ENCODE peak calls at places on chromosomes 7 and 10, in seven cellular contexts. One of them, this sample, is unnamed.

GRCh38 chr10:124697837-124698559 is 46.2 kb downstream of the FAM53B start:
- DNase-seq in body of pancreas: no peak
- DNase-seq in right lobe of liver: no peak
- DNase-seq in colonic mucosa: no peak
- DNase-seq in SK-N-SH: no peak
- DNase-seq in CD4-positive, alpha-beta T cell: peak; percentile 40
- DNase-seq in right atrium auricular region: no peak
- DNase-seq in this sample: no peak

GRCh38 chr7:2639151-2639993 is 7.6 kb downstream of the TTYH3 start:
- DNase-seq in body of pancreas: no peak
- DNase-seq in right lobe of liver: peak; percentile 63
- DNase-seq in colonic mucosa: no peak
- DNase-seq in SK-N-SH: no peak
- DNase-seq in CD4-positive, alpha-beta T cell: no peak
- DNase-seq in right atrium auricular region: no peak
- DNase-seq in this sample: no peak

GRCh38 chr10:73730153-73730906 is 13.8 kb upstream of the SEC24C start:
- DNase-seq in body of pancreas: peak; percentile 91
- DNase-seq in right lobe of liver: peak; percentile 92
- DNase-seq in colonic mucosa: peak; percentile 96
- DNase-seq in SK-N-SH: peak; percentile 83
- DNase-seq in CD4-positive, alpha-beta T cell: peak; percentile 87
- DNase-seq in right atrium auricular region: peak; percentile 95
- DNase-seq in this sample: peak; percentile 94

GRCh38 chr7:99737726-99738125 is 2.7 kb upstream of the CYP3A7 start:
- DNase-seq in body of pancreas: no peak
- DNase-seq in right lobe of liver: no peak
- DNase-seq in colonic mucosa: no peak
- DNase-seq in SK-N-SH: no peak
- DNase-seq in CD4-positive, alpha-beta T cell: no peak
- DNase-seq in right atrium auricular region: no peak
- DNase-seq in this sample: no peak

GRCh38 chr7:100469227-100470044 is 5.4 kb upstream of the SPACDR start:
- DNase-seq in body of pancreas: peak; percentile 88
- DNase-seq in right lobe of liver: peak; percentile 88
- DNase-seq in colonic mucosa: peak; percentile 89
- DNase-seq in SK-N-SH: peak; percentile 98
- DNase-seq in CD4-positive, alpha-beta T cell: peak; percentile 75
- DNase-seq in right atrium auricular region: peak; percentile 88
- DNase-seq in this sample: peak; percentile 76

GRCh38 chr7:3336042-3336665 is 35.1 kb downstream of the SDK1 start:
- DNase-seq in body of pancreas: no peak
- DNase-seq in right lobe of liver: no peak
- DNase-seq in colonic mucosa: no peak
- DNase-seq in SK-N-SH: no peak
- DNase-seq in CD4-positive, alpha-beta T cell: no peak
- DNase-seq in right atrium auricular region: no peak
- DNase-seq in this sample: no peak

GRCh38 chr10:80589726-80590373 is 52.1 kb downstream of the SH2D4B start:
- DNase-seq in body of pancreas: no peak
- DNase-seq in right lobe of liver: peak; percentile 15
- DNase-seq in colonic mucosa: no peak
- DNase-seq in SK-N-SH: no peak
- DNase-seq in CD4-positive, alpha-beta T cell: no peak
- DNase-seq in right atrium auricular region: no peak
- DNase-seq in this sample: no peak

GRCh38 chr10:35016009-35016408 is 74.1 kb downstream of the CUL2 start:
- DNase-seq in body of pancreas: no peak
- DNase-seq in right lobe of liver: no peak
- DNase-seq in colonic mucosa: no peak
- DNase-seq in SK-N-SH: no peak
- DNase-seq in CD4-positive, alpha-beta T cell: no peak
- DNase-seq in right atrium auricular region: no peak
- DNase-seq in this sample: no peak

GRCh38 chr10:116247701-116248100 is 25.3 kb downstream of the GFRA1 start:
- DNase-seq in body of pancreas: no peak
- DNase-seq in right lobe of liver: no peak
- DNase-seq in colonic mucosa: no peak
- DNase-seq in SK-N-SH: no peak
- DNase-seq in CD4-positive, alpha-beta T cell: no peak
- DNase-seq in right atrium auricular region: no peak
- DNase-seq in this sample: no peak

GRCh38 chr7:113209449-113210203 is 91.3 kb upstream of the SMIM30 start:
- DNase-seq in body of pancreas: no peak
- DNase-seq in right lobe of liver: no peak
- DNase-seq in colonic mucosa: no peak
- DNase-seq in SK-N-SH: no peak
- DNase-seq in CD4-positive, alpha-beta T cell: no peak
- DNase-seq in right atrium auricular region: no peak
- DNase-seq in this sample: no peak

GRCh38 chr10:71880425-71881306 is 29.6 kb upstream of the PSAP start:
- DNase-seq in body of pancreas: peak; percentile 65
- DNase-seq in right lobe of liver: no peak
- DNase-seq in colonic mucosa: no peak
- DNase-seq in SK-N-SH: peak; percentile 83
- DNase-seq in CD4-positive, alpha-beta T cell: no peak
- DNase-seq in right atrium auricular region: no peak
- DNase-seq in this sample: no peak

GRCh38 chr10:91779011-91779605 is 19.1 kb upstream of the TNKS2 start:
- DNase-seq in body of pancreas: no peak
- DNase-seq in right lobe of liver: no peak
- DNase-seq in colonic mucosa: no peak
- DNase-seq in SK-N-SH: no peak
- DNase-seq in CD4-positive, alpha-beta T cell: no peak
- DNase-seq in right atrium auricular region: no peak
- DNase-seq in this sample: no peak

GRCh38 chr7:116241296-116241695 is 31.0 kb downstream of the TES start:
- DNase-seq in body of pancreas: no peak
- DNase-seq in right lobe of liver: no peak
- DNase-seq in colonic mucosa: no peak
- DNase-seq in SK-N-SH: no peak
- DNase-seq in CD4-positive, alpha-beta T cell: no peak
- DNase-seq in right atrium auricular region: no peak
- DNase-seq in this sample: no peak

GRCh38 chr7:116236020-116236630 is 25.8 kb downstream of the TES start:
- DNase-seq in body of pancreas: peak; percentile 73
- DNase-seq in right lobe of liver: no peak
- DNase-seq in colonic mucosa: peak; percentile 46
- DNase-seq in SK-N-SH: peak; percentile 35
- DNase-seq in CD4-positive, alpha-beta T cell: peak; percentile 55
- DNase-seq in right atrium auricular region: no peak
- DNase-seq in this sample: peak; percentile 54

GRCh38 chr7:116239434-116239833 is 29.1 kb downstream of the TES start:
- DNase-seq in body of pancreas: no peak
- DNase-seq in right lobe of liver: peak; percentile 56
- DNase-seq in colonic mucosa: no peak
- DNase-seq in SK-N-SH: no peak
- DNase-seq in CD4-positive, alpha-beta T cell: no peak
- DNase-seq in right atrium auricular region: no peak
- DNase-seq in this sample: peak; percentile 72

GRCh38 chr7:116240021-116240659 is 29.8 kb downstream of the TES start:
- DNase-seq in body of pancreas: no peak
- DNase-seq in right lobe of liver: no peak
- DNase-seq in colonic mucosa: no peak
- DNase-seq in SK-N-SH: no peak
- DNase-seq in CD4-positive, alpha-beta T cell: no peak
- DNase-seq in right atrium auricular region: no peak
- DNase-seq in this sample: no peak

DNA sequence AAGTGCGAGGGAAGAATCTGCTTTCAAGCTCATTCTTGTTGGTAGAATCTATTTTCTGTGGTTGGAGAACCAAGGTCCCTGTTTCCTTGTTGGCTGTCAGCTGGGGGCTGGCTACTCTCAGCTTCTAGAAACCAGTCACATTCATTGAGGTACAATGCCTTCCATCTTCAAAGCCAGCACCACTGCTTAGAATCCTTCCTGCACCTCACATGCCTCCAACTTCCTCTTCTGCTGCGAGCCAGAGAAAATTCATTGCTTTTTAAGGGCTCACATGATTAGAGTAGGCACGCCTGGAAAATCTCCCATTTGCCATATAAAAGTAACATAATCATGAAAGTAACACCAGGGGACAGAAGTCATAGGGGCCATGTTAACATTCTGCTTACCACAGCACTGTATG is 28.7 kb downstream of the TES start:
- DNase-seq in body of pancreas: no peak
- DNase-seq in right lobe of liver: no peak
- DNase-seq in colonic mucosa: no peak
- DNase-seq in SK-N-SH: no peak
- DNase-seq in CD4-positive, alpha-beta T cell: no peak
- DNase-seq in right atrium auricular region: no peak
- DNase-seq in this sample: no peak
- H3K27ac ChIP-seq in body of pancreas: no peak overlapping the region
- H3K27ac ChIP-seq in right lobe of liver: no peak overlapping the region
- H3K27ac ChIP-seq in colonic mucosa: no peak overlapping the region
- H3K27ac ChIP-seq in SK-N-SH: no peak overlapping the region
- H3K27ac ChIP-seq in CD4-positive, alpha-beta T cell: no peak overlapping the region
- H3K27ac ChIP-seq in right atrium auricular region: no peak overlapping the region
- H3K27ac ChIP-seq in this sample: peak overlapping the region; percentile 25

GRCh38 chr10:5449227-5449626 is 36.9 kb downstream of the NET1 start:
- DNase-seq in body of pancreas: no peak
- DNase-seq in right lobe of liver: no peak
- DNase-seq in colonic mucosa: no peak
- DNase-seq in SK-N-SH: no peak
- DNase-seq in CD4-positive, alpha-beta T cell: no peak
- DNase-seq in right atrium auricular region: no peak
- DNase-seq in this sample: no peak
- H3K27ac ChIP-seq in body of pancreas: peak overlapping the region; percentile 88
- H3K27ac ChIP-seq in right lobe of liver: peak overlapping the region; percentile 68
- H3K27ac ChIP-seq in colonic mucosa: peak overlapping the region; percentile 79
- H3K27ac ChIP-seq in SK-N-SH: no peak overlapping the region
- H3K27ac ChIP-seq in CD4-positive, alpha-beta T cell: no peak overlapping the region
- H3K27ac ChIP-seq in right atrium auricular region: peak overlapping the region; percentile 17
- H3K27ac ChIP-seq in this sample: peak overlapping the region; percentile 68

GRCh38 chr10:60414111-60414510 is 24.4 kb upstream of the ANK3 start:
- DNase-seq in body of pancreas: no peak
- DNase-seq in right lobe of liver: no peak
- DNase-seq in colonic mucosa: no peak
- DNase-seq in SK-N-SH: no peak
- DNase-seq in CD4-positive, alpha-beta T cell: no peak
- DNase-seq in right atrium auricular region: no peak
- DNase-seq in this sample: no peak

GRCh38 chr10:60413306-60414012 is 23.8 kb upstream of the ANK3 start:
- DNase-seq in body of pancreas: no peak
- DNase-seq in right lobe of liver: no peak
- DNase-seq in colonic mucosa: no peak
- DNase-seq in SK-N-SH: no peak
- DNase-seq in CD4-positive, alpha-beta T cell: no peak
- DNase-seq in right atrium auricular region: no peak
- DNase-seq in this sample: no peak

GRCh38 chr10:60409202-60409601 is 19.5 kb upstream of the ANK3 start:
- DNase-seq in body of pancreas: no peak
- DNase-seq in right lobe of liver: no peak
- DNase-seq in colonic mucosa: no peak
- DNase-seq in SK-N-SH: no peak
- DNase-seq in CD4-positive, alpha-beta T cell: no peak
- DNase-seq in right atrium auricular region: no peak
- DNase-seq in this sample: no peak

GRCh38 chr10:60414877-60415585 is 25.4 kb upstream of the ANK3 start:
- DNase-seq in body of pancreas: peak; percentile 11
- DNase-seq in right lobe of liver: no peak
- DNase-seq in colonic mucosa: no peak
- DNase-seq in SK-N-SH: no peak
- DNase-seq in CD4-positive, alpha-beta T cell: no peak
- DNase-seq in right atrium auricular region: no peak
- DNase-seq in this sample: no peak

DNA sequence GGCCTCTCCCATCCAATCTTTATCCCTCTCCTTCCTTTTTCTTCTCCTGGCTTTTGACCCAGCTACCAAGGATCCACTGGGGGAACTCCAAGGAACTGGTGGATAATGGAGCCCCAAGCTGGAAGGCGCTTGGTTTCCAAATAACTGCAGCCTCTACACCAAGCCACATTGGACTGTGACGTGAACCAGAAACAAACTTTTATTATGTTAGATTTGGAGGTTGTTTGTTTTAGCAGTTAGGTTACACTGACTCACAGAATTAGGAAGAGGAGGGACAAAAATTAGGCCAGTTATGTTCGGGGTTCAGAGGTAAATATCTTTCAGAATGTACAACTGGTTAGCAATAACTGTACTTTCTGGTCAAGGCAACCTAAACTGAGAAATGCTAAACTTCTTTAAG is 21.3 kb upstream of the ANK3 start:
- DNase-seq in body of pancreas: no peak
- DNase-seq in right lobe of liver: no peak
- DNase-seq in colonic mucosa: no peak
- DNase-seq in SK-N-SH: no peak
- DNase-seq in CD4-positive, alpha-beta T cell: no peak
- DNase-seq in right atrium auricular region: no peak
- DNase-seq in this sample: no peak
- H3K27ac ChIP-seq in body of pancreas: no peak overlapping the region
- H3K27ac ChIP-seq in right lobe of liver: no peak overlapping the region
- H3K27ac ChIP-seq in colonic mucosa: no peak overlapping the region
- H3K27ac ChIP-seq in SK-N-SH: peak overlapping the region; percentile 40
- H3K27ac ChIP-seq in CD4-positive, alpha-beta T cell: no peak overlapping the region
- H3K27ac ChIP-seq in right atrium auricular region: no peak overlapping the region
- H3K27ac ChIP-seq in this sample: no peak overlapping the region

GRCh38 chr7:101934618-101935017 is 117.2 kb downstream of the CUX1 start:
- DNase-seq in body of pancreas: no peak
- DNase-seq in right lobe of liver: no peak
- DNase-seq in colonic mucosa: peak; percentile 59
- DNase-seq in SK-N-SH: no peak
- DNase-seq in CD4-positive, alpha-beta T cell: no peak
- DNase-seq in right atrium auricular region: no peak
- DNase-seq in this sample: peak; percentile 69

GRCh38 chr7:101936612-101937231 is 119.3 kb downstream of the CUX1 start:
- DNase-seq in body of pancreas: no peak
- DNase-seq in right lobe of liver: peak; percentile 72
- DNase-seq in colonic mucosa: peak; percentile 77
- DNase-seq in SK-N-SH: no peak
- DNase-seq in CD4-positive, alpha-beta T cell: no peak
- DNase-seq in right atrium auricular region: peak; percentile 79
- DNase-seq in this sample: peak; percentile 40

GRCh38 chr7:101936223-101936611 is 118.8 kb downstream of the CUX1 start:
- DNase-seq in body of pancreas: no peak
- DNase-seq in right lobe of liver: no peak
- DNase-seq in colonic mucosa: peak; percentile 58
- DNase-seq in SK-N-SH: no peak
- DNase-seq in CD4-positive, alpha-beta T cell: no peak
- DNase-seq in right atrium auricular region: no peak
- DNase-seq in this sample: no peak

GRCh38 chr7:101933685-101934084 is 116.3 kb downstream of the CUX1 start:
- DNase-seq in body of pancreas: no peak
- DNase-seq in right lobe of liver: no peak
- DNase-seq in colonic mucosa: no peak
- DNase-seq in SK-N-SH: no peak
- DNase-seq in CD4-positive, alpha-beta T cell: no peak
- DNase-seq in right atrium auricular region: no peak
- DNase-seq in this sample: no peak

DNA sequence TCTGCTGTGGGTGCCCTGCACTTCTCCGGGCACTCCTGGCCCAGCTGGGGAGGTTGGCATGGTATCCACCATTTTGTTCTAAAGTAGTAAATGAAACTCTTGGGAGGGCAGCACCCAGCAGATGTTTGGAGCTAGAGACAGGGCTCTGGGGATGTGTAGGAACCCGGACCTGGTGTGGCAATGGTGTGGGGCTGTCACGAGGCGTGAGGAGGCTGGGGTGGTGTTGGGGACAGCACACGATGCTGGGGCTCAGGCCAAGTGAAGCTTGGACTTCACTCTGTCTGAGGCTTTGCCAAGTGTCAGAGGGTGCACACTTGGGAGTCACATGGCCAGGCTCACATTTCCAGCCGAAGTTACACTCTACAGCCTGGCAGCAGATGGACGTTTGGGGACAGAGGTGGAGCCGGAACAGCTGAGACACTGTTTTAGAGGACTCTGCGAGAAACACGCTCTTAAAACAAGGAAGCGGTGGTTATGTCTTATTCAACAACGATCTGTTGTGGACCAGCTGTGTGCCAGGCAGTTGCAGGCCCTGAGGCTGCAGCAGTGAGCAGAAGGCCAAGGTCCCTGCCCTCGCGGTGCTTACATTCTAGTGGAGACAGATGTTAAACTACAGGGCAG is 118.2 kb downstream of the CUX1 start:
- DNase-seq in body of pancreas: no peak
- DNase-seq in right lobe of liver: peak; percentile 94
- DNase-seq in colonic mucosa: peak; percentile 74
- DNase-seq in SK-N-SH: no peak
- DNase-seq in CD4-positive, alpha-beta T cell: no peak
- DNase-seq in right atrium auricular region: peak; percentile 83
- DNase-seq in this sample: peak; percentile 86
- H3K27ac ChIP-seq in body of pancreas: no peak overlapping the region
- H3K27ac ChIP-seq in right lobe of liver: peak overlapping the region; percentile 91
- H3K27ac ChIP-seq in colonic mucosa: peak overlapping the region; percentile 65
- H3K27ac ChIP-seq in SK-N-SH: no peak overlapping the region
- H3K27ac ChIP-seq in CD4-positive, alpha-beta T cell: no peak overlapping the region
- H3K27ac ChIP-seq in right atrium auricular region: peak overlapping the region; percentile 85
- H3K27ac ChIP-seq in this sample: peak overlapping the region; percentile 23

This sample was measured in small intestine.